ENCODE peak calls at places on chromosomes 11 and 22, in ten cellular contexts. Q, F, V, B, D, G, Z, O, M and E are unnamed samples.

GRCh38 chr22:28594076-28594783 is 85.4 kb downstream of the TTC28 start:
- DNase-seq in Z (no peak), Q (no peak), D (no peak), M (no peak), O (no peak), V (no peak), B (no peak), F (no peak), G (no peak), E (no peak)

GRCh38 chr11:17609536-17610401 is 62.7 kb downstream of the OTOG start:
- DNase-seq in G (no peak), Z (no peak), V (no peak), M (no peak), B (no peak), Q (no peak), F (no peak), O (no peak), D (no peak), E (no peak)

GRCh38 chr11:8826145-8826786 is 84.7 kb upstream of the AKIP1 start:
- DNase-seq in V (peak), M (no peak), Z (peak), G (no peak), O (peak), B (peak), F (no peak), Q (no peak), D (no peak), E (no peak)

GRCh38 chr11:86952933-86953637 is 2.1 kb downstream of the FZD4 start:
- DNase-seq in Z (peak), B (no peak), D (no peak), V (peak), O (no peak), F (no peak), Q (no peak), M (no peak), G (no peak), E (no peak)

GRCh38 chr22:46052331-46052771 is 75.4 kb upstream of the WNT7B start:
- DNase-seq in O (no peak), D (no peak), F (no peak), G (no peak), B (no peak), Z (no peak), M (no peak), V (no peak), Q (no peak), E (no peak)

GRCh38 chr11:134124660-134125451 is 56.0 kb downstream of the JAM3 start:
- DNase-seq in B (peak), G (peak), V (peak), Z (peak), D (no peak), O (no peak), F (peak), M (peak), Q (no peak), E (no peak)

GRCh38 chr22:29664731-29665130 is 55.1 kb upstream of the CABP7 start:
- DNase-seq in M (no peak), B (no peak), F (no peak), V (no peak), D (no peak), G (no peak), O (no peak), Z (no peak), Q (no peak), E (no peak)

GRCh38 chr11:86246293-86246675 is 1.7 kb downstream of the EED start:
- DNase-seq in M (no peak), Z (no peak), V (no peak), F (no peak), D (no peak), Q (no peak), B (no peak), O (no peak), G (no peak), E (no peak)

GRCh38 chr11:21385669-21386068 is 716.3 kb downstream of the NELL1 start:
- DNase-seq in O (no peak), D (no peak), M (no peak), B (no peak), F (no peak), Z (no peak), V (no peak), G (no peak), Q (no peak), E (no peak)

GRCh38 chr22:50715250-50715649 is 22.8 kb upstream of the ACR start:
- DNase-seq in G (no peak), V (no peak), M (no peak), O (no peak), F (no peak), Z (no peak), Q (no peak), D (no peak), B (no peak), E (no peak)

GRCh38 chr11:104772806-104773241 is 125.4 kb downstream of the CASP12 start:
- DNase-seq in D (peak), B (peak), G (no peak), O (peak), F (no peak), V (peak), Z (peak), Q (peak), M (no peak), E (no peak)

GRCh38 chr22:45316796-45317526 is 7.2 kb downstream of the FAM118A start:
- DNase-seq in O (no peak), F (no peak), M (no peak), Z (no peak), D (no peak), V (no peak), Q (no peak), B (no peak), G (no peak), E (no peak)

GRCh38 chr22:49447837-49448236 is 379.8 kb downstream of the BRD1 start:
- DNase-seq in G (no peak), O (no peak), Z (no peak), F (peak), V (no peak), M (no peak), Q (no peak), B (no peak), D (no peak), E (no peak)

GRCh38 chr11:114086394-114086793 is 26.9 kb downstream of the ZBTB16 start:
- DNase-seq in Q (no peak), B (no peak), G (no peak), V (no peak), M (no peak), D (no peak), F (no peak), Z (no peak), O (no peak), E (no peak)

GRCh38 chr11:95291946-95292345 is 60.9 kb upstream of the SESN3 start:
- DNase-seq in V (no peak), Z (no peak), B (no peak), D (no peak), O (no peak), F (no peak), M (no peak), G (no peak), Q (no peak), E (no peak)

GRCh38 chr11:36069576-36070214 is 125.8 kb downstream of the LDLRAD3 start:
- DNase-seq in Q (no peak), V (no peak), G (no peak), Z (no peak), B (no peak), O (peak), F (no peak), D (no peak), M (no peak), E (no peak)
- TF ChIP-seq CTCF in Q (no peak), V (no peak), G (no peak), Z (peak), B (no peak), O (peak), F (no peak), D (no peak), M (no peak), E (peak)

GRCh38 chr22:35327690-35328471 is 28.2 kb downstream of the TOM1 start:
- DNase-seq in V (no peak), Q (no peak), B (no peak), F (no peak), G (no peak), Z (no peak), M (no peak), D (no peak), O (no peak), E (no peak)

GRCh38 chr22:35330258-35330861 is 30.7 kb downstream of the TOM1 start:
- DNase-seq in B (peak), O (peak), F (peak), G (no peak), Z (peak), D (peak), Q (no peak), M (peak), V (peak), E (no peak)

GRCh38 chr22:35329114-35329847 is 29.6 kb downstream of the TOM1 start:
- DNase-seq in G (no peak), Z (no peak), O (peak), M (no peak), F (no peak), Q (no peak), V (no peak), D (no peak), B (no peak), E (no peak)

GRCh38 chr22:35326854-35327562 is 27.3 kb downstream of the TOM1 start:
- DNase-seq in V (no peak), G (no peak), D (no peak), B (no peak), Z (no peak), Q (no peak), F (no peak), M (no peak), O (no peak), E (no peak)

DNA sequence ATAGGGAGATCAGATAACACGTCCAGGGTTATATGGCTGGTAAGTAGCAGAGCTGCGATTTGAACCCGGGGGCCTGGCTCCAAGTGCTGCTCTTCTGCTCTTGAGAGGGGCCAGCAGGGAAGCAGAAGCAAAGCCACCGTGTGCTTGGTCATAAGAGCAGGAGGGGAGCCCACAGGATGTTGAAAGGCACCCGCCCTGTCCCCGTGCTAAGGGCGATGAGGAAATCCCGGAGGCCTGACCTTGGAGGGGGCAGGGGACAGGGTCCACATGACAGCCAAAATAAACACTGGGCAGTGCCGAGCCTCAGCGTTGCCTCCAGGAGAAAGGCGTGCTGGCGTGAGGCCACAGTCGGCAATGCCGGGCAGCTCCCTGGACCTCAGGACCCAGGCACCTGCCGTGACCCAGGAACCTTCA is 28.8 kb downstream of the TOM1 start:
- DNase-seq in Z (no peak), Q (no peak), B (no peak), F (no peak), G (no peak), V (no peak), D (no peak), M (no peak), O (no peak), E (no peak)
- TF ChIP-seq CTCF in Z (no peak), Q (no peak), B (no peak), F (no peak), G (no peak), V (no peak), D (no peak), M (no peak), O (no peak), E (no peak)

DNA sequence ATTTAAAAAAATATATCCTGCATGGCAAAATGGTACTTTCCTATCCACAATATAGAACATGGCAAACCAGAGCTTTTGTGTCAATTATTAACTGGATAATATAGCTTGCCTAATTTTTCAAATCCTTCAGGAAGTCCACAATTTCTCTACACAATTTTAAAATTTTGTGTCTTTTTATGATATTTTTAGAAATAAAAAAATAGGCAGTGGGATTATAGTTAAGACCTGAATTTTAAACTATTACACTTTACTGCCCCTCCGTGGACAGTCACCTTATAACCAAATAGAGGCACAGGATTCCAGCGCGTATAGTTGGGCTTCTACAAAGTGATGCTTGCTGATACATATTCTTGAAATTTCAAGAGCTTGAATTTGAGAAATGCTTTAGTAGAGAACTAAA is 2.1 kb upstream of the DMC1 start:
- DNase-seq in V (peak), D (peak), Z (peak), F (no peak), B (peak), O (peak), G (peak), M (peak), Q (no peak), E (peak)
- TF ChIP-seq CTCF in V (peak), D (peak), Z (peak), F (peak), B (peak), O (peak), G (no peak), M (peak), Q (peak), E (peak)

GRCh38 chr11:83140691-83141455 is 16.1 kb upstream of the PCF11 start:
- DNase-seq in D (no peak), F (no peak), Z (no peak), M (no peak), Q (no peak), O (no peak), V (no peak), G (no peak), B (no peak), E (peak)

GRCh38 chr11:83139310-83139709 is 17.6 kb upstream of the PCF11 start:
- DNase-seq in V (no peak), B (no peak), D (no peak), Z (no peak), M (no peak), F (no peak), G (no peak), Q (no peak), O (no peak), E (no peak)
- TF ChIP-seq CTCF in V (no peak), B (no peak), D (no peak), Z (no peak), M (no peak), F (no peak), G (no peak), Q (no peak), O (no peak), E (no peak)

DNA sequence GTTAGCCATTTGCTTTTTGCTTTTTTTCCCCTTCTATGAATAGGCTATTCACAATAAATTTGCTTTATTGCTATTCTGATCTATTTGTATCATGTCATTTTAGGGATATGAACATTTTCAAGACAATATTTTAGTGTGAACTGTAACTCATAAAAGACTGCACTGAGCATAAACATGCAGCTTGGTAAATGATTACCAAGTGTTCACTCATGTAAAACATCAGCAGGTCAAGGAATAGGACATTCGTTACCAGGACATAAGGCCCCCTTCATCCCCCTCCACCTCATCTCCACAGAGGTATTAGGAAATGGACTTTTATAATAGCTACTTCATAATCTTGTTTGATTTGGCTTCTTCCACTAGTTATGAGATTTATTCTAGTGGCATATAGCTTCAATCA is 12.4 kb downstream of the NLRP14 start:
- DNase-seq in Q (no peak), G (no peak), B (no peak), M (no peak), Z (no peak), F (no peak), O (no peak), V (no peak), D (no peak), E (no peak)
- TF ChIP-seq CTCF in Q (no peak), G (no peak), B (no peak), M (no peak), Z (no peak), F (no peak), O (no peak), V (no peak), D (no peak), E (no peak)

GRCh38 chr11:67030976-67031375 is 8.0 kb downstream of the SYT12 start:
- DNase-seq in M (no peak), Q (no peak), G (no peak), D (no peak), F (no peak), B (no peak), Z (no peak), V (no peak), O (no peak), E (no peak)
- TF ChIP-seq CTCF in M (no peak), Q (no peak), G (no peak), D (no peak), F (no peak), B (no peak), Z (no peak), V (no peak), O (no peak), E (no peak)